ENCODE peak calls at places on chromosomes 3 and 15, in six cellular contexts. U, Y, V, R, Q and C are unnamed samples.

GRCh38 chr3:164208026-164208425 is 870.3 kb downstream of the SI start:
- DNase-seq in V (no peak), R (no peak), Q (no peak), Y (no peak), U (no peak), C (no peak)

GRCh38 chr15:74022706-74023470 is 28.4 kb downstream of the PML start:
- DNase-seq in R (no peak), Q (no peak), V (no peak), U (no peak), Y (no peak), C (no peak)

GRCh38 chr15:61712124-61712759 is 348.0 kb downstream of the VPS13C start:
- DNase-seq in U (no peak), R (no peak), V (no peak), Q (no peak), Y (no peak), C (no peak)

GRCh38 chr3:28295819-28296364 is 52.6 kb upstream of the ZCWPW2 start:
- DNase-seq in R (no peak), U (no peak), Q (no peak), Y (no peak), V (no peak), C (no peak)

GRCh38 chr3:151843275-151843674 is 29.4 kb downstream of the AADAC start:
- DNase-seq in Y (no peak), R (no peak), U (no peak), V (no peak), Q (no peak), C (no peak)

GRCh38 chr3:180062771-180063170 is 26.0 kb upstream of the PEX5L start:
- DNase-seq in Y (no peak), Q (no peak), R (no peak), U (no peak), V (no peak), C (no peak)

GRCh38 chr3:127953092-127953491 is 38.1 kb downstream of the KBTBD12 start:
- DNase-seq in U (no peak), V (no peak), Y (no peak), R (no peak), Q (no peak), C (no peak)

GRCh38 chr3:36663666-36664291 is 100.6 kb downstream of the DCLK3 start:
- DNase-seq in Y (no peak), Q (no peak), R (no peak), U (no peak), V (no peak), C (no peak)

GRCh38 chr3:75171632-75172230 is 492.4 kb upstream of the FRG2C start:
- DNase-seq in R (no peak), U (no peak), Y (no peak), Q (no peak), V (no peak), C (no peak)

GRCh38 chr3:143295201-143296080 is 175.9 kb downstream of the CHST2 start:
- DNase-seq in U (no peak), R (no peak), Q (no peak), Y (no peak), V (no peak), C (no peak)

GRCh38 chr15:88810449-88810848 is 7.2 kb downstream of the ACAN start:
- DNase-seq in R (no peak), Y (no peak), Q (no peak), V (no peak), U (no peak), C (no peak)

GRCh38 chr3:125582707-125583106 is 12.6 kb downstream of the OSBPL11 start:
- DNase-seq in Q (no peak), U (no peak), Y (no peak), V (no peak), R (no peak), C (no peak)

GRCh38 chr3:47661121-47661752 is 82.6 kb upstream of the CSPG5 start:
- DNase-seq in U (no peak), Q (no peak), V (no peak), R (no peak), Y (no peak), C (peak; percentile 21)

GRCh38 chr3:81568378-81568777 is 193.1 kb downstream of the GBE1 start:
- DNase-seq in U (no peak), Q (no peak), R (no peak), Y (no peak), V (no peak), C (no peak)

GRCh38 chr3:150384517-150385212 is 23.4 kb upstream of the TSC22D2 start:
- DNase-seq in U (no peak), V (no peak), Q (peak; percentile 61), Y (no peak), R (peak; percentile 52), C (no peak)

GRCh38 chr3:2950159-2950558 is 160.0 kb downstream of the IL5RA start:
- DNase-seq in Y (no peak), Q (no peak), U (no peak), R (no peak), V (no peak), C (no peak)

GRCh38 chr3:173622156-173622555 is 224.6 kb downstream of the NLGN1 start:
- DNase-seq in Y (no peak), V (no peak), U (no peak), R (no peak), Q (no peak), C (no peak)

GRCh38 chr3:195209836-195210551 is 61.0 kb downstream of the XXYLT1 start:
- DNase-seq in U (no peak), R (peak; percentile 30), V (peak; percentile 57), Q (no peak), Y (peak; percentile 40), C (no peak)

GRCh38 chr15:40379853-40380252 is 2.7 kb upstream of the KNSTRN start:
- DNase-seq in U (peak; percentile 93), Q (no peak), V (no peak), R (peak; percentile 91), Y (peak; percentile 68), C (peak; percentile 71)

GRCh38 chr15:86629409-86629808 is 549.7 kb downstream of the AGBL1 start:
- DNase-seq in R (no peak), U (no peak), Q (no peak), V (no peak), Y (no peak), C (no peak)

GRCh38 chr3:3023106-3023505 is 87.1 kb downstream of the IL5RA start:
- DNase-seq in Q (no peak), Y (no peak), R (no peak), U (no peak), V (no peak), C (no peak)

GRCh38 chr3:39808467-39809180 is 785 bp upstream of the MYRIP start:
- DNase-seq in U (no peak), V (peak; percentile 14), Y (no peak), Q (no peak), R (no peak), C (no peak)
- H3K27me3 ChIP-seq in U (peaks cover 54% of the 10 kb centered on the region), V (peaks cover 53% of the 10 kb centered on the region), Y (peaks cover 28% of the 10 kb centered on the region), Q (peaks cover 10% of the 10 kb centered on the region), R (no peaks in the 10 kb centered on the region), C (peaks cover 28% of the 10 kb centered on the region)

DNA sequence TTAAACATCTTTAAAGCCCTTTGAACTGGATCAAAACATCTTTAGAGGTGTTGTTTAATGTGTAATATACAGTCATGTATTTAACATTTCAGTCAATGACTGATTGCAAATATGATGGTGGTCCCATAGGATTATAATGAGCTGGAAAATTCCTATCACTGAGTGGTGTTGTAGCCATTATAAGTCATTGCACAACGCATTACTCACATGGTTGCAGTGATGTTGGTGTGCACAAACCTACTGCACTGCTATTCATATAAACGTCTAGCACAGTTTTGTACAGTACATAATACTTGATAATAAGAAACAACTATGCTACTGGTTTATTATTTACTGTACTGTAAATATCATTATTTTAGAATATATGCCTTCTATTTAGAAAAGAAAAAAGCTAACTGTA is 75.6 kb downstream of the DTWD1 start:
- DNase-seq in R (no peak), Q (no peak), U (no peak), Y (no peak), V (no peak), C (no peak)
- H3K4me1 ChIP-seq in R (no peaks in the 10 kb centered on the region), Q (no peaks in the 10 kb centered on the region), U (peaks cover 2% of the 10 kb centered on the region), Y (no peaks in the 10 kb centered on the region), V (no peaks in the 10 kb centered on the region), C (no peaks in the 10 kb centered on the region)

DNA sequence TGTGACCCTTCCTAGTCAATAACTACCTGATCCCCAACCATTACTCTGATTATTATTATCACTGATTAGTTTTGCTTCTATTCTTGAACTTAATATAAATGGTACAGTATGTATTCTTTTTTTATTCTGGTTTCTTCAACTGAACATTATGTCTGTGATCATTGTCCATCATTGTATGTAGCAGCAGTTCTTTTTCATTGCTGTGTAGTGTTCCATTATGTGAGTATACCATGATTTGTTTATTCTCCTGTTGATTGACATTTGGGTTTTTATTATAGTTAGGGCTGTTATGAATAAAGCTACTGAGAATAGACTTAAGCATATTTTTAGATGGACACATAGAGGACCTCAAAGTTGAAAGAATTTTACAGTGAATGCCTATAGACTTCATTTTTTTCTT is 2.7 kb downstream of the KIF15 start:
- DNase-seq in V (no peak), Y (no peak), Q (no peak), R (no peak), U (no peak), C (no peak)
- H3K27me3 ChIP-seq in V (no peaks in the 10 kb centered on the region), Y (no peaks in the 10 kb centered on the region), Q (no peaks in the 10 kb centered on the region), R (no peaks in the 10 kb centered on the region), U (no peaks in the 10 kb centered on the region), C (no peaks in the 10 kb centered on the region)

GRCh38 chr3:132660745-132661067 is 577 bp downstream of the UBA5 start:
- DNase-seq in R (no peak), Y (no peak), U (no peak), V (no peak), Q (no peak), C (no peak)
- H3K4me1 ChIP-seq in R (no peaks in the 10 kb centered on the region), Y (peaks cover 47% of the 10 kb centered on the region), U (peaks cover 15% of the 10 kb centered on the region), V (peaks cover 74% of the 10 kb centered on the region), Q (peaks cover 35% of the 10 kb centered on the region), C (peaks cover 8% of the 10 kb centered on the region)

GRCh38 chr15:64571857-64572291 is 111.5 kb downstream of the ZNF609 start:
- DNase-seq in U (no peak), V (no peak), R (no peak), Q (no peak), Y (no peak), C (no peak)
- H3K27me3 ChIP-seq in U (no peaks in the 10 kb centered on the region), V (no peaks in the 10 kb centered on the region), R (no peaks in the 10 kb centered on the region), Q (no peaks in the 10 kb centered on the region), Y (no peaks in the 10 kb centered on the region), C (no peaks in the 10 kb centered on the region)

GRCh38 chr15:67774626-67775025 is 50.7 kb upstream of the SKOR1 start:
- DNase-seq in R (no peak), U (no peak), Y (no peak), V (no peak), Q (no peak), C (no peak)
- H3K4me1 ChIP-seq in R (no peaks in the 10 kb centered on the region), U (no peaks in the 10 kb centered on the region), Y (no peaks in the 10 kb centered on the region), V (peaks cover 3% of the 10 kb centered on the region), Q (no peaks in the 10 kb centered on the region), C (no peaks in the 10 kb centered on the region)